ENCODE peak calls at places on chromosome 1, in five cellular contexts. O is HepG2, C is H1, T is K562, L is GM12878. D is an unnamed sample.

GRCh38 chr1:92709738-92710137 is 75.2 kb downstream of the EVI5 start:
- DNase-seq in C (no peak), L (no peak), O (peak), T (no peak), D (peak)

GRCh38 chr1:235632538-235633219 is 16.9 kb downstream of the GNG4 start:
- DNase-seq in T (no peak), C (no peak), L (peak), O (no peak), D (no peak)

GRCh38 chr1:11804666-11805453 is 904 bp downstream of the MTHFR start:
- DNase-seq in T (peak), L (no peak), O (no peak), C (no peak), D (peak)

GRCh38 chr1:228162286-228163003 is 3.2 kb upstream of the IBA57 start:
- DNase-seq in L (no peak), T (peak), C (no peak), O (no peak), D (peak)

GRCh38 chr1:40182956-40183710 is 21.9 kb downstream of the RLF start:
- DNase-seq in O (peak), C (no peak), T (peak), L (no peak), D (peak)

GRCh38 chr1:233707153-233707905 is 93.4 kb downstream of the KCNK1 start:
- DNase-seq in O (no peak), L (no peak), C (no peak), T (peak), D (no peak)

GRCh38 chr1:160127865-160128523 is 12.4 kb downstream of the ATP1A2 start:
- DNase-seq in C (no peak), L (no peak), O (peak), T (no peak), D (no peak)

GRCh38 chr1:226875641-226876295 is 5.4 kb downstream of the PSEN2 start:
- DNase-seq in T (peak), L (no peak), O (no peak), C (no peak), D (peak)

GRCh38 chr1:44660176-44660575 is 14.1 kb downstream of the TMEM53 start:
- DNase-seq in C (no peak), O (no peak), L (no peak), T (no peak), D (no peak)

GRCh38 chr1:15959847-15960446 is 16.0 kb downstream of the ZBTB17 start:
- DNase-seq in L (no peak), C (no peak), T (no peak), O (no peak), D (no peak)

GRCh38 chr1:203776636-203777035 is 11.7 kb downstream of the LAX1 start:
- DNase-seq in O (no peak), C (no peak), T (peak), L (no peak), D (no peak)

GRCh38 chr1:54297596-54298283 is 97.8 kb downstream of the MRPL37 start:
- DNase-seq in L (no peak), C (no peak), O (no peak), T (no peak), D (no peak)

GRCh38 chr1:15923241-15923640 is 52.7 kb downstream of the ZBTB17 start:
- DNase-seq in L (no peak), O (no peak), C (no peak), T (no peak), D (no peak)

GRCh38 chr1:60068393-60069045 is 5.1 kb downstream of the C1orf87 start:
- DNase-seq in T (no peak), O (no peak), L (no peak), C (no peak), D (no peak)

GRCh38 chr1:54570161-54570560 is 22.1 kb downstream of the ACOT11 start:
- DNase-seq in L (no peak), T (no peak), C (no peak), O (no peak), D (no peak)

GRCh38 chr1:71804140-71804539 is 478.2 kb downstream of the NEGR1 start:
- DNase-seq in L (no peak), O (no peak), C (no peak), T (no peak), D (no peak)

GRCh38 chr1:205706601-205707502 is 26.5 kb upstream of the SLC45A3 start:
- DNase-seq in O (no peak), C (no peak), L (no peak), T (peak), D (no peak)

GRCh38 chr1:207833381-207833780 is 77.5 kb downstream of the CD34 start:
- DNase-seq in T (peak), C (no peak), L (no peak), O (no peak), D (no peak)

GRCh38 chr1:175154595-175155472 is 37.7 kb downstream of the KIAA0040 start:
- DNase-seq in T (peak), C (no peak), L (no peak), O (peak), D (peak)

GRCh38 chr1:103461171-103462105 is 64.1 kb upstream of the RNPC3 start:
- DNase-seq in O (no peak), C (no peak), T (peak), L (no peak), D (peak)

GRCh38 chr1:186479162-186479561 is 18.2 kb upstream of the PDC start:
- DNase-seq in L (no peak), O (no peak), C (no peak), T (no peak), D (no peak)

GRCh38 chr1:89831462-89832113 is 10.8 kb downstream of the LRRC8D start:
- DNase-seq in L (no peak), C (no peak), T (no peak), O (no peak), D (peak)

GRCh38 chr1:89836252-89836996 is 15.6 kb downstream of the LRRC8D start:
- DNase-seq in C (no peak), T (no peak), L (no peak), O (peak), D (no peak)

GRCh38 chr1:89832481-89833127 is 11.8 kb downstream of the LRRC8D start:
- DNase-seq in T (no peak), O (no peak), L (no peak), C (no peak), D (peak)

GRCh38 chr1:89834078-89834704 is 13.4 kb downstream of the LRRC8D start:
- DNase-seq in T (no peak), O (peak), L (no peak), C (no peak), D (no peak)

DNA sequence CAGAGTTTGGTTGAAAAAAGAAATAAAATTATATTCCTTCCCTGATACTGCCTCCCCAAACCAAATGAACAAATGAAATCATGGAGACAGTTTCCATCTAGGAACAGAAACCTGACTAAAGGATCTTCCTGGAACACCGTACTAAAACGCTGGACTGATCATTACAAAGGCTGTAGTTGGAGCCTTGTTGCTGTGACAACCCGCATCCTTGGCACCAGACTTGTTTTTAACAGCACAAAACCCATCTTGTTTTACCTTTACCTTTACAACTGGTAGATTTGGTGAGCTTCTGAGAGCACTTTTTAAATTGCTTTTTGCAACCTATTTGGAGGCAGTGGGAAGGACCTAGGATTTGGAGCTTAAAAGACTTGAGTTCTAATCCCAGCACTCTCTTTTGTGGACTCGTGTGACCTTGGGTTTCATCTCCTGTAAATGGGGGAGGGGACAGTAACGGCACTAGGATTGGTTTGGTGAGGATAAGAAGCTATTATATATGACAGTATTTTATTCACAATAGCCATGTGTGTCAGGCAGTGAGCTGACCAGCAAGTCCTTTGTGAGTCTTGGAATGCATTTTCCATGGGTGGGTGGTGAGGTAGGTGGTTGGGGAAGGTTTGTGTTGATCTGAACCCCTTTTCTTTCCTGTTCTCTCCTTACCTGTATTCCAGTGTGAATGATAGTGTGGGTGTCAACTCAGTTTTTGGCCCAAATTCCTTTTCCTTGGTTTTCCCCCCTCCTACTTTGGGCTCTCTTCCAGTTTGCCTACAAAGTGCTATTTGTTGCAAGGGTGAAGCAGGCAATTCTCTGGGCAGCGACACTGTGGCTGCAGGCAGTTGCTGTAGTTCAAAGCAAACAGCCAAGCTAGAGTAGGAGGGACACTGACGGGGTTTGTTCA is 12.6 kb downstream of the LRRC8D start:
- DNase-seq in O (peak), C (no peak), T (no peak), L (no peak), D (peak)
- TF ChIP-seq CREB1 in O (no peak), C (no peak), T (no peak), L (no peak), D (no peak)

DNA sequence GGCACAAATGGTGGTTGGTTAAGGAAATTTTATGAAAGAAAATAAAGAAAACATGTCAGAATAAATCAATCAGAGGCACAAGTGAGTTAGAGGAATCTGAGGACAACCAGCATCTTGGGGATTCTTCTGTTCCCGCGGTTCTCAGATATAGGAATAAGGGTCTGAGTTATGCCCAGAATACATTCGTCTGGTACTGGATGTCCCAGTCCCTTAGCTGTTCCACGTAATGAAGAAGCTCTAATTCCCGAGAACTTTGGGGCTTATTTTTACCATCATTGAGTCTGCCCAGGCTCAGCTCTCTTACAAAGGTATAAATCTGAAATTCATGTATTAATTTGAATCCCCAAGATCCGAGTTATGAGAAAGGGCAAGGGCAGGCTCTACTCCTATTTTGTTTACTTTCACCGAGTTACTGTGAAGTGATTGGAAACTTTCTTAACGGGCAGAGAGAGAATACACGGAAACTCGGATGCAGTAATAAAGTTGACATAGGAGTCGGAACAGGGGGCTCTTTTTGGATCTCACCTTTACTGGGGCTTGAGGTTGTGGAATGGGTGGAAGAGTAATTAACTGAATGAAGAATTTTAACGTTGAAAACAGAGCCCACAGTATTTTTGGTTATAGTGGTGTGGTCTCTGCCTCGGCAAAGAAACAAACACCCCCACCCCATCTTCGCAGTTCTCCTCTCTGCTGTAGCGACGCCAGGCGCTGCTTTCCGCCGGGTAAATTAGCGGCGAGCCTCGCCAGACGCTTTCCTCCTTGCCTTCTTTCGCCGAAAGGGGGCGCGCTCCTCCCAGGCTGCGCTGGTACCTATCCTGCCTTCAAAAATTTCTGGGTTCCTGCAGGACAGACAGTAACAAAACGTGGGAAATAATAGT is 7.1 kb downstream of the PRRX1 start:
- DNase-seq in O (no peak), L (no peak), T (peak), C (no peak), D (peak)
- H3K4me3 ChIP-seq in O (no peak), L (no peak), T (no peak), C (peak), D (peak)

DNA sequence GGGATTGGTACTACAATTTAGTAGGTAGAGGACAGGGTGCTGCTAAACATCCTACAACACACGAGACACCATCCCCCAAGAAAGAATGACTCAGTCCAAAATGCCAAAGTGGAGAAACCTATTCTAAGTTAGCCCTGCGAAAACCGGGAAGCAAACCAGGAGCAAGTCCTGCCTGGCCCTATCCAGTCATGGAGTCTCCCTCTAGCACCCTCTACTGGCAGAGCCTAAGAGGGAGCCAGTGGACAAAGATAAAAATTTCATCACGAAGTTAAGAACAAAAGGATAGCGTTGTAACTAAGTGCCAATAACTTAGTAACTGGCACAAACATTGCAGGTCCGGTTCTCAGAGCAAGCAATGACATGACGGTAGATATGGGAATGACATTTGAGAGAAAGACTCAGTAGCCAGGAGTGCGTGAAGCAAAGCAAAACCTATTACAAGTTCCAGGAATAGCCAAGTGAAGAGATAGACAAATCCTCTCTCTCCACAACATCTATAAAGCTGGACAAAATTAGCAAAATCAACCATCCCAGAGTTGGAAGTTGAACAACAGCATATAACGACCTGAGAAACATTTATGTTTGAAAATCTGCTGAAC is 383.5 kb downstream of the OMA1 start:
- DNase-seq in L (no peak), O (peak), T (peak), C (peak), D (peak)
- TF ChIP-seq CREB1 in L (no peak), O (no peak), T (no peak), C (no peak), D (no peak)

GRCh38 chr1:173353346-173353745 is 123.8 kb upstream of the PRDX6 start:
- DNase-seq in C (no peak), L (no peak), T (no peak), O (no peak), D (no peak)
- H3K4me3 ChIP-seq in C (no peak), L (no peak), T (no peak), O (no peak), D (no peak)

GRCh38 chr1:162388083-162388594 is 6.6 kb downstream of the C1orf226 start:
- DNase-seq in C (no peak), L (no peak), O (no peak), T (no peak), D (no peak)

GRCh38 chr1:162390396-162391185 is 9.1 kb downstream of the C1orf226 start:
- DNase-seq in L (no peak), C (no peak), T (no peak), O (no peak), D (no peak)

GRCh38 chr1:162389971-162390370 is 8.4 kb downstream of the C1orf226 start:
- DNase-seq in O (no peak), C (no peak), T (peak), L (no peak), D (no peak)

GRCh38 chr1:162388615-162389014 is 7.1 kb downstream of the C1orf226 start:
- DNase-seq in L (no peak), O (no peak), C (no peak), T (no peak), D (no peak)

DNA sequence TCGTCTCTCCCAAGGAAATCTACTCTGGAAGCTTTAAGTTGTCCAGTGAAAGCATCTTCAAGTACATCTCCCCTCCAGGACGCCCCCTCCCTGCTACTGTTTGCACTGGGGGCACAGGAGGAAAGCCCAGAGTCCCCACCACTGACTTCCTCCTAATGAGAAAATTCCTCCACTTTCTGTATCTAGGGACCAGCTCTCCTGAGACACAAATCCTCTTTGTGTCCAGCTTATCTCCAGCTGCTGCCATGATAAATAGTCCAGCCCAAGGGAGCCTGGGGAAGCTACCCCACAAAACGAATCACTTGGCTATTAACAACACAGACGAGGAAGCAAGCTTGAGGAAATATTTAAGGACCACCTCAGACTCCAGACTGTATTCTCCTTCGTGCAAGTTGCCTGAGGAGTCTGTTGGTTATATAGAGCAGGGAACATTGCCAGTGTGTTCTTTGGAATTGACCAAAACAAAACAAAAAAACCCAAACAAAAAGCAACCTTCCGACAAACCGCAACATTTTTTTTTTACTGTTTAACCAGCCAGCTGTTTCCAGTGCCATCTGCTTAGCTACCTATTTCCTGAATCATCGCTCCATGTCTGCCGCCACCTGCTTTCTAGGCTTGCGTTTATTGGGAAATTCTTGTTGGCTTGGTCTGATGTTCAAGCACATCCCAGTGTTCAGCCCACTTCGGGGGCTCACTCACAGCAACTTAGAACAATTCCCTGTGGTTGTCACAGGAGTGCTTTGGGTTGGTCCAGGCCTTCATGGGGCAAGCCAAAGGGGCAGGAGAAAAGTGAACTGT is 7.7 kb downstream of the C1orf226 start:
- DNase-seq in L (no peak), O (no peak), T (no peak), C (no peak), D (no peak)
- TF ChIP-seq CREB1 in L (no peak), O (no peak), T (no peak), C (no peak), D (no peak)

GRCh38 chr1:64932962-64933295 is 33.4 kb downstream of the JAK1 start:
- DNase-seq in O (no peak), C (no peak), T (no peak), L (no peak), D (no peak)
- H3K4me3 ChIP-seq in O (no peak), C (no peak), T (no peak), L (no peak), D (no peak)

GRCh38 chr1:118317836-118318614 is 133.0 kb upstream of the SPAG17 start:
- DNase-seq in T (no peak), O (no peak), C (no peak), L (no peak), D (peak)
- TF ChIP-seq CREB1 in T (no peak), O (no peak), C (no peak), L (no peak), D (no peak)

DNA sequence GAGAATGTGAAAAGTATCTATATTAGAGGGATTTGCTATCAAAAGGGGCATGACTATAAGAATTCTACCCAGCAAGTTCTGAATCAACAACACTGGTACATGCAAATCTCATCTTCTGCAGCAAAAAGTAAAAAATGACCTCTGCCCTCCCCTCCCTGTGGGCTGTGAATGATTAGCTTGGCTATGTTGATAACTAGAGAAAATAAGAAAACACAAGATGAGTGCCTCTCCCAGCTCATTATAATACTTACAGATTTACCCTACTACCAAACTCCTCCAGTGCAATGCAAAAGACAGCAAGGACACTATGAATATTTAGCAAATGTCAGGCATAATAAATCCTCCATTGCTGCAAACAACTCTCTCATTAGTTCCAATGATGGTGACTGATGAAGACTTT is 102.4 kb downstream of the SLC45A1 start:
- DNase-seq in C (no peak), L (no peak), O (peak), T (no peak), D (no peak)
- H3K4me3 ChIP-seq in C (no peak), L (no peak), O (peak), T (no peak), D (peak)